ENCODE peak calls at places on chromosomes 4 and X, in nine cellular contexts. One of them, this sample, is unnamed.

GRCh38 chr4:31034550-31034949 is 314.4 kb downstream of the PCDH7 start:
- DNase-seq in Right ventricle myocardium superior: no peak
- DNase-seq in NCI-H187 treated with DMSO at 0.1 percent for 48 hours: no peak
- DNase-seq in left lung: no peak
- DNase-seq in cerebellum: no peak
- DNase-seq in foreskin fibroblast: no peak
- DNase-seq in stimulated activated naive CD8-positive, alpha-beta T cell treated with anti-CD3 and anti-CD28 coated beads, Interleukin-15, amount 100 ng/mL, for 72 hours: no peak
- DNase-seq in activated CD4-positive, alpha-beta T cell treated with anti-CD3 and anti-CD28 coated beads, Interleukin-2, amount 10 ng/mL, durations not matched to agents 7 days and 5 days: no peak
- DNase-seq in ovary: no peak
- DNase-seq in this sample: no peak

GRCh38 chrX:2928127-2928582 is 984 bp downstream of the ARSD start:
- DNase-seq in NCI-H187 treated with DMSO at 0.1 percent for 48 hours: no peak
- DNase-seq in left lung: peak
- DNase-seq in activated CD4-positive, alpha-beta T cell treated with anti-CD3 and anti-CD28 coated beads, Interleukin-2, amount 10 ng/mL, durations not matched to agents 7 days and 5 days: peak
- DNase-seq in cerebellum: peak
- DNase-seq in foreskin fibroblast: no peak
- DNase-seq in stimulated activated naive CD8-positive, alpha-beta T cell treated with anti-CD3 and anti-CD28 coated beads, Interleukin-15, amount 100 ng/mL, for 72 hours: no peak
- DNase-seq in Right ventricle myocardium superior: peak
- DNase-seq in ovary: no peak
- DNase-seq in this sample: peak

GRCh38 chr4:41262198-41262597 is 5.5 kb downstream of the UCHL1 start:
- DNase-seq in stimulated activated naive CD8-positive, alpha-beta T cell treated with anti-CD3 and anti-CD28 coated beads, Interleukin-15, amount 100 ng/mL, for 72 hours: no peak
- DNase-seq in activated CD4-positive, alpha-beta T cell treated with anti-CD3 and anti-CD28 coated beads, Interleukin-2, amount 10 ng/mL, durations not matched to agents 7 days and 5 days: no peak
- DNase-seq in NCI-H187 treated with DMSO at 0.1 percent for 48 hours: no peak
- DNase-seq in foreskin fibroblast: no peak
- DNase-seq in Right ventricle myocardium superior: no peak
- DNase-seq in cerebellum: no peak
- DNase-seq in left lung: no peak
- DNase-seq in ovary: no peak
- DNase-seq in this sample: no peak

GRCh38 chr4:140568507-140569306 is at the start of gene UCP1:
- DNase-seq in cerebellum: no peak
- DNase-seq in ovary: no peak
- DNase-seq in activated CD4-positive, alpha-beta T cell treated with anti-CD3 and anti-CD28 coated beads, Interleukin-2, amount 10 ng/mL, durations not matched to agents 7 days and 5 days: no peak
- DNase-seq in stimulated activated naive CD8-positive, alpha-beta T cell treated with anti-CD3 and anti-CD28 coated beads, Interleukin-15, amount 100 ng/mL, for 72 hours: no peak
- DNase-seq in Right ventricle myocardium superior: peak
- DNase-seq in foreskin fibroblast: peak
- DNase-seq in NCI-H187 treated with DMSO at 0.1 percent for 48 hours: no peak
- DNase-seq in left lung: peak
- DNase-seq in this sample: peak

GRCh38 chr4:122777846-122778501 is 45.5 kb downstream of the BBS12 start:
- DNase-seq in stimulated activated naive CD8-positive, alpha-beta T cell treated with anti-CD3 and anti-CD28 coated beads, Interleukin-15, amount 100 ng/mL, for 72 hours: no peak
- DNase-seq in foreskin fibroblast: peak
- DNase-seq in NCI-H187 treated with DMSO at 0.1 percent for 48 hours: no peak
- DNase-seq in ovary: no peak
- DNase-seq in left lung: no peak
- DNase-seq in cerebellum: no peak
- DNase-seq in Right ventricle myocardium superior: no peak
- DNase-seq in activated CD4-positive, alpha-beta T cell treated with anti-CD3 and anti-CD28 coated beads, Interleukin-2, amount 10 ng/mL, durations not matched to agents 7 days and 5 days: no peak
- DNase-seq in this sample: no peak

GRCh38 chrX:100994352-100995281 is 25.1 kb downstream of the ARL13A start:
- DNase-seq in activated CD4-positive, alpha-beta T cell treated with anti-CD3 and anti-CD28 coated beads, Interleukin-2, amount 10 ng/mL, durations not matched to agents 7 days and 5 days: no peak
- DNase-seq in NCI-H187 treated with DMSO at 0.1 percent for 48 hours: no peak
- DNase-seq in Right ventricle myocardium superior: no peak
- DNase-seq in stimulated activated naive CD8-positive, alpha-beta T cell treated with anti-CD3 and anti-CD28 coated beads, Interleukin-15, amount 100 ng/mL, for 72 hours: no peak
- DNase-seq in left lung: no peak
- DNase-seq in cerebellum: no peak
- DNase-seq in foreskin fibroblast: peak
- DNase-seq in ovary: no peak
- DNase-seq in this sample: no peak

GRCh38 chr4:125266901-125267601 is 47.7 kb upstream of the FAT4 start:
- DNase-seq in foreskin fibroblast: peak
- DNase-seq in left lung: no peak
- DNase-seq in cerebellum: no peak
- DNase-seq in activated CD4-positive, alpha-beta T cell treated with anti-CD3 and anti-CD28 coated beads, Interleukin-2, amount 10 ng/mL, durations not matched to agents 7 days and 5 days: no peak
- DNase-seq in stimulated activated naive CD8-positive, alpha-beta T cell treated with anti-CD3 and anti-CD28 coated beads, Interleukin-15, amount 100 ng/mL, for 72 hours: no peak
- DNase-seq in NCI-H187 treated with DMSO at 0.1 percent for 48 hours: no peak
- DNase-seq in Right ventricle myocardium superior: no peak
- DNase-seq in ovary: no peak
- DNase-seq in this sample: no peak

GRCh38 chr4:18285357-18285756 is 263.8 kb upstream of the LCORL start:
- DNase-seq in NCI-H187 treated with DMSO at 0.1 percent for 48 hours: no peak
- DNase-seq in Right ventricle myocardium superior: no peak
- DNase-seq in foreskin fibroblast: no peak
- DNase-seq in left lung: no peak
- DNase-seq in cerebellum: no peak
- DNase-seq in ovary: no peak
- DNase-seq in stimulated activated naive CD8-positive, alpha-beta T cell treated with anti-CD3 and anti-CD28 coated beads, Interleukin-15, amount 100 ng/mL, for 72 hours: no peak
- DNase-seq in activated CD4-positive, alpha-beta T cell treated with anti-CD3 and anti-CD28 coated beads, Interleukin-2, amount 10 ng/mL, durations not matched to agents 7 days and 5 days: no peak
- DNase-seq in this sample: no peak

GRCh38 chr4:105122334-105122733 is 24.3 kb upstream of the TET2 start:
- DNase-seq in Right ventricle myocardium superior: no peak
- DNase-seq in cerebellum: no peak
- DNase-seq in activated CD4-positive, alpha-beta T cell treated with anti-CD3 and anti-CD28 coated beads, Interleukin-2, amount 10 ng/mL, durations not matched to agents 7 days and 5 days: no peak
- DNase-seq in stimulated activated naive CD8-positive, alpha-beta T cell treated with anti-CD3 and anti-CD28 coated beads, Interleukin-15, amount 100 ng/mL, for 72 hours: no peak
- DNase-seq in foreskin fibroblast: no peak
- DNase-seq in left lung: no peak
- DNase-seq in NCI-H187 treated with DMSO at 0.1 percent for 48 hours: no peak
- DNase-seq in ovary: no peak
- DNase-seq in this sample: no peak

GRCh38 chr4:168621806-168622589 is 125.1 kb downstream of the PALLD start:
- DNase-seq in activated CD4-positive, alpha-beta T cell treated with anti-CD3 and anti-CD28 coated beads, Interleukin-2, amount 10 ng/mL, durations not matched to agents 7 days and 5 days: no peak
- DNase-seq in foreskin fibroblast: peak
- DNase-seq in Right ventricle myocardium superior: no peak
- DNase-seq in ovary: no peak
- DNase-seq in NCI-H187 treated with DMSO at 0.1 percent for 48 hours: no peak
- DNase-seq in stimulated activated naive CD8-positive, alpha-beta T cell treated with anti-CD3 and anti-CD28 coated beads, Interleukin-15, amount 100 ng/mL, for 72 hours: no peak
- DNase-seq in cerebellum: peak
- DNase-seq in left lung: no peak
- DNase-seq in this sample: no peak

GRCh38 chrX:107726809-107727534 is 48.6 kb downstream of the TSC22D3 start:
- DNase-seq in left lung: no peak
- DNase-seq in Right ventricle myocardium superior: no peak
- DNase-seq in ovary: peak
- DNase-seq in stimulated activated naive CD8-positive, alpha-beta T cell treated with anti-CD3 and anti-CD28 coated beads, Interleukin-15, amount 100 ng/mL, for 72 hours: no peak
- DNase-seq in activated CD4-positive, alpha-beta T cell treated with anti-CD3 and anti-CD28 coated beads, Interleukin-2, amount 10 ng/mL, durations not matched to agents 7 days and 5 days: no peak
- DNase-seq in cerebellum: no peak
- DNase-seq in NCI-H187 treated with DMSO at 0.1 percent for 48 hours: no peak
- DNase-seq in foreskin fibroblast: no peak
- DNase-seq in this sample: no peak

GRCh38 chr4:39998659-39999345 is 21.1 kb upstream of the PDS5A start:
- DNase-seq in ovary: no peak
- DNase-seq in foreskin fibroblast: no peak
- DNase-seq in NCI-H187 treated with DMSO at 0.1 percent for 48 hours: no peak
- DNase-seq in cerebellum: no peak
- DNase-seq in activated CD4-positive, alpha-beta T cell treated with anti-CD3 and anti-CD28 coated beads, Interleukin-2, amount 10 ng/mL, durations not matched to agents 7 days and 5 days: no peak
- DNase-seq in Right ventricle myocardium superior: no peak
- DNase-seq in stimulated activated naive CD8-positive, alpha-beta T cell treated with anti-CD3 and anti-CD28 coated beads, Interleukin-15, amount 100 ng/mL, for 72 hours: no peak
- DNase-seq in left lung: no peak
- DNase-seq in this sample: no peak

GRCh38 chrX:48938721-48939416 is 18.5 kb downstream of the OTUD5 start:
- DNase-seq in cerebellum: no peak
- DNase-seq in ovary: no peak
- DNase-seq in left lung: no peak
- DNase-seq in NCI-H187 treated with DMSO at 0.1 percent for 48 hours: no peak
- DNase-seq in foreskin fibroblast: no peak
- DNase-seq in Right ventricle myocardium superior: no peak
- DNase-seq in stimulated activated naive CD8-positive, alpha-beta T cell treated with anti-CD3 and anti-CD28 coated beads, Interleukin-15, amount 100 ng/mL, for 72 hours: peak
- DNase-seq in activated CD4-positive, alpha-beta T cell treated with anti-CD3 and anti-CD28 coated beads, Interleukin-2, amount 10 ng/mL, durations not matched to agents 7 days and 5 days: peak
- DNase-seq in this sample: no peak

GRCh38 chrX:129771266-129771995 is 8.3 kb upstream of the SASH3 start:
- DNase-seq in activated CD4-positive, alpha-beta T cell treated with anti-CD3 and anti-CD28 coated beads, Interleukin-2, amount 10 ng/mL, durations not matched to agents 7 days and 5 days: peak
- DNase-seq in cerebellum: no peak
- DNase-seq in left lung: no peak
- DNase-seq in NCI-H187 treated with DMSO at 0.1 percent for 48 hours: no peak
- DNase-seq in foreskin fibroblast: no peak
- DNase-seq in Right ventricle myocardium superior: no peak
- DNase-seq in ovary: no peak
- DNase-seq in stimulated activated naive CD8-positive, alpha-beta T cell treated with anti-CD3 and anti-CD28 coated beads, Interleukin-15, amount 100 ng/mL, for 72 hours: no peak
- DNase-seq in this sample: no peak

GRCh38 chr4:64158648-64159326 is 250.5 kb downstream of the TECRL start:
- DNase-seq in ovary: peak
- DNase-seq in Right ventricle myocardium superior: no peak
- DNase-seq in cerebellum: peak
- DNase-seq in foreskin fibroblast: peak
- DNase-seq in stimulated activated naive CD8-positive, alpha-beta T cell treated with anti-CD3 and anti-CD28 coated beads, Interleukin-15, amount 100 ng/mL, for 72 hours: peak
- DNase-seq in activated CD4-positive, alpha-beta T cell treated with anti-CD3 and anti-CD28 coated beads, Interleukin-2, amount 10 ng/mL, durations not matched to agents 7 days and 5 days: peak
- DNase-seq in left lung: no peak
- DNase-seq in NCI-H187 treated with DMSO at 0.1 percent for 48 hours: no peak
- DNase-seq in this sample: no peak

GRCh38 chr4:147683172-147683571 is 791 bp downstream of the PRMT9 start:
- DNase-seq in ovary: peak
- DNase-seq in foreskin fibroblast: peak
- DNase-seq in activated CD4-positive, alpha-beta T cell treated with anti-CD3 and anti-CD28 coated beads, Interleukin-2, amount 10 ng/mL, durations not matched to agents 7 days and 5 days: peak
- DNase-seq in stimulated activated naive CD8-positive, alpha-beta T cell treated with anti-CD3 and anti-CD28 coated beads, Interleukin-15, amount 100 ng/mL, for 72 hours: no peak
- DNase-seq in left lung: no peak
- DNase-seq in NCI-H187 treated with DMSO at 0.1 percent for 48 hours: no peak
- DNase-seq in cerebellum: peak
- DNase-seq in Right ventricle myocardium superior: no peak
- DNase-seq in this sample: no peak

GRCh38 chrX:19931146-19931545 is 43.7 kb upstream of the SH3KBP1 start:
- DNase-seq in ovary: no peak
- DNase-seq in Right ventricle myocardium superior: no peak
- DNase-seq in foreskin fibroblast: peak
- DNase-seq in activated CD4-positive, alpha-beta T cell treated with anti-CD3 and anti-CD28 coated beads, Interleukin-2, amount 10 ng/mL, durations not matched to agents 7 days and 5 days: no peak
- DNase-seq in left lung: no peak
- DNase-seq in NCI-H187 treated with DMSO at 0.1 percent for 48 hours: no peak
- DNase-seq in stimulated activated naive CD8-positive, alpha-beta T cell treated with anti-CD3 and anti-CD28 coated beads, Interleukin-15, amount 100 ng/mL, for 72 hours: no peak
- DNase-seq in cerebellum: no peak
- DNase-seq in this sample: no peak

GRCh38 chr4:108877821-108878220 is 115.0 kb upstream of the ETNPPL start:
- DNase-seq in foreskin fibroblast: no peak
- DNase-seq in ovary: no peak
- DNase-seq in Right ventricle myocardium superior: no peak
- DNase-seq in NCI-H187 treated with DMSO at 0.1 percent for 48 hours: no peak
- DNase-seq in activated CD4-positive, alpha-beta T cell treated with anti-CD3 and anti-CD28 coated beads, Interleukin-2, amount 10 ng/mL, durations not matched to agents 7 days and 5 days: no peak
- DNase-seq in stimulated activated naive CD8-positive, alpha-beta T cell treated with anti-CD3 and anti-CD28 coated beads, Interleukin-15, amount 100 ng/mL, for 72 hours: no peak
- DNase-seq in left lung: no peak
- DNase-seq in cerebellum: no peak
- DNase-seq in this sample: no peak

GRCh38 chr4:32251126-32251525 is 1531.0 kb downstream of the PCDH7 start:
- DNase-seq in left lung: no peak
- DNase-seq in cerebellum: no peak
- DNase-seq in stimulated activated naive CD8-positive, alpha-beta T cell treated with anti-CD3 and anti-CD28 coated beads, Interleukin-15, amount 100 ng/mL, for 72 hours: no peak
- DNase-seq in foreskin fibroblast: no peak
- DNase-seq in activated CD4-positive, alpha-beta T cell treated with anti-CD3 and anti-CD28 coated beads, Interleukin-2, amount 10 ng/mL, durations not matched to agents 7 days and 5 days: no peak
- DNase-seq in ovary: no peak
- DNase-seq in Right ventricle myocardium superior: no peak
- DNase-seq in NCI-H187 treated with DMSO at 0.1 percent for 48 hours: no peak
- DNase-seq in this sample: no peak

GRCh38 chr4:176044589-176044951 is 21.1 kb upstream of the WDR17 start:
- DNase-seq in stimulated activated naive CD8-positive, alpha-beta T cell treated with anti-CD3 and anti-CD28 coated beads, Interleukin-15, amount 100 ng/mL, for 72 hours: no peak
- DNase-seq in activated CD4-positive, alpha-beta T cell treated with anti-CD3 and anti-CD28 coated beads, Interleukin-2, amount 10 ng/mL, durations not matched to agents 7 days and 5 days: no peak
- DNase-seq in foreskin fibroblast: peak
- DNase-seq in left lung: no peak
- DNase-seq in NCI-H187 treated with DMSO at 0.1 percent for 48 hours: no peak
- DNase-seq in cerebellum: peak
- DNase-seq in Right ventricle myocardium superior: no peak
- DNase-seq in ovary: no peak
- DNase-seq in this sample: no peak

GRCh38 chrX:106802388-106803275 is at the start of gene TBC1D8B:
- DNase-seq in left lung: peak
- DNase-seq in NCI-H187 treated with DMSO at 0.1 percent for 48 hours: no peak
- DNase-seq in foreskin fibroblast: peak
- DNase-seq in stimulated activated naive CD8-positive, alpha-beta T cell treated with anti-CD3 and anti-CD28 coated beads, Interleukin-15, amount 100 ng/mL, for 72 hours: peak
- DNase-seq in activated CD4-positive, alpha-beta T cell treated with anti-CD3 and anti-CD28 coated beads, Interleukin-2, amount 10 ng/mL, durations not matched to agents 7 days and 5 days: peak
- DNase-seq in cerebellum: peak
- DNase-seq in ovary: peak
- DNase-seq in Right ventricle myocardium superior: peak
- DNase-seq in this sample: peak

GRCh38 chrX:111003118-111003517 is 92.9 kb upstream of the PAK3 start:
- DNase-seq in foreskin fibroblast: no peak
- DNase-seq in left lung: no peak
- DNase-seq in stimulated activated naive CD8-positive, alpha-beta T cell treated with anti-CD3 and anti-CD28 coated beads, Interleukin-15, amount 100 ng/mL, for 72 hours: no peak
- DNase-seq in Right ventricle myocardium superior: no peak
- DNase-seq in ovary: no peak
- DNase-seq in cerebellum: no peak
- DNase-seq in activated CD4-positive, alpha-beta T cell treated with anti-CD3 and anti-CD28 coated beads, Interleukin-2, amount 10 ng/mL, durations not matched to agents 7 days and 5 days: no peak
- DNase-seq in NCI-H187 treated with DMSO at 0.1 percent for 48 hours: no peak
- DNase-seq in this sample: no peak